ENCODE peak calls at places on chromosomes 7 and 10, in six cellular contexts. B is Daoy, K is ecto neural progenitor cell, P is Caco-2, O is hepatocyte, Z is type B pancreatic cell. C is an unnamed sample.

GRCh38 chr10:79490400-79491081 is 21.8 kb upstream of the EIF5AL1 start:
- DNase-seq in B (no peak), K (peak), P (no peak), O (peak), Z (no peak), C (no peak)

GRCh38 chr7:158469396-158470051 is 118.1 kb downstream of the PTPRN2 start:
- DNase-seq in B (no peak), K (no peak), P (no peak), O (no peak), Z (no peak), C (no peak)

GRCh38 chr10:93142534-93142933 is 68.8 kb downstream of the CYP26A1 start:
- DNase-seq in B (no peak), K (no peak), P (no peak), O (no peak), Z (no peak), C (no peak)

GRCh38 chr7:22002731-22003130 is 57.0 kb upstream of the CDCA7L start:
- DNase-seq in B (no peak), K (no peak), P (no peak), O (no peak), Z (no peak), C (no peak)

GRCh38 chr10:15313844-15314243 is 57.2 kb downstream of the FAM171A1 start:
- DNase-seq in B (no peak), K (no peak), P (no peak), O (peak), Z (no peak), C (no peak)

GRCh38 chr10:6232846-6233724 is 30.4 kb downstream of the PFKFB3 start:
- DNase-seq in B (no peak), K (no peak), P (no peak), O (no peak), Z (no peak), C (no peak)

GRCh38 chr10:34319197-34319846 is 495.8 kb downstream of the PARD3 start:
- DNase-seq in B (peak), K (no peak), P (peak), O (peak), Z (no peak), C (peak)

GRCh38 chr7:143210541-143210940 is 11.3 kb upstream of the TAS2R40 start:
- DNase-seq in B (no peak), K (no peak), P (no peak), O (no peak), Z (no peak), C (no peak)

GRCh38 chr7:837001-837400 is 4.7 kb downstream of the SUN1 start:
- DNase-seq in B (no peak), K (no peak), P (no peak), O (no peak), Z (no peak), C (no peak)

GRCh38 chr7:51647931-51648351 is 331.3 kb upstream of the COBL start:
- DNase-seq in B (no peak), K (no peak), P (peak), O (peak), Z (no peak), C (peak)

GRCh38 chr7:46586406-46586805 is 665.3 kb upstream of the IGFBP3 start:
- DNase-seq in B (no peak), K (no peak), P (no peak), O (no peak), Z (no peak), C (no peak)

GRCh38 chr10:121070257-121070656 is 219.1 kb downstream of the WDR11 start:
- DNase-seq in B (no peak), K (no peak), P (peak), O (peak), Z (no peak), C (peak)

C was measured in HepG2.